ENCODE peak calls at places on chromosomes 6 and 20, in four cellular contexts. One of them, this sample, is unnamed.

GRCh38 chr6:107215334-107215733 is 100.0 kb upstream of the BEND3 start:
- DNase-seq in AG04450: no peak
- DNase-seq in BJ: no peak
- DNase-seq in dorsolateral prefrontal cortex: no peak
- DNase-seq in this sample: no peak

GRCh38 chr20:12969071-12969669 is 39.6 kb upstream of the SPTLC3 start:
- DNase-seq in AG04450: no peak
- DNase-seq in BJ: no peak
- DNase-seq in dorsolateral prefrontal cortex: no peak
- DNase-seq in this sample: no peak

GRCh38 chr6:35038076-35038475 is 103.1 kb downstream of the TCP11 start:
- DNase-seq in AG04450: no peak
- DNase-seq in BJ: no peak
- DNase-seq in dorsolateral prefrontal cortex: no peak
- DNase-seq in this sample: no peak

GRCh38 chr20:15673206-15673605 is 900.0 kb downstream of the KIF16B start:
- DNase-seq in AG04450: peak
- DNase-seq in BJ: peak
- DNase-seq in dorsolateral prefrontal cortex: no peak
- DNase-seq in this sample: no peak

GRCh38 chr6:128491643-128492206 is 28.7 kb downstream of the PTPRK start:
- DNase-seq in AG04450: no peak
- DNase-seq in BJ: no peak
- DNase-seq in dorsolateral prefrontal cortex: no peak
- DNase-seq in this sample: no peak

GRCh38 chr6:3406362-3406809 is 50.5 kb downstream of the SLC22A23 start:
- DNase-seq in AG04450: no peak
- DNase-seq in BJ: no peak
- DNase-seq in dorsolateral prefrontal cortex: no peak
- DNase-seq in this sample: no peak

GRCh38 chr6:32153252-32153834 is 598 bp upstream of the PPT2 start:
- DNase-seq in AG04450: no peak
- DNase-seq in BJ: no peak
- DNase-seq in dorsolateral prefrontal cortex: no peak
- DNase-seq in this sample: peak

GRCh38 chr20:36543187-36544133 is 2.1 kb downstream of the MYL9 start:
- DNase-seq in AG04450: no peak
- DNase-seq in BJ: peak
- DNase-seq in dorsolateral prefrontal cortex: no peak
- DNase-seq in this sample: peak

GRCh38 chr6:113634352-113635163 is 222.6 kb upstream of the MARCKS start:
- DNase-seq in AG04450: no peak
- DNase-seq in BJ: no peak
- DNase-seq in dorsolateral prefrontal cortex: no peak
- DNase-seq in this sample: no peak

GRCh38 chr6:73823046-73823735 is 127.2 kb downstream of the CD109 start:
- DNase-seq in AG04450: no peak
- DNase-seq in BJ: no peak
- DNase-seq in dorsolateral prefrontal cortex: no peak
- DNase-seq in this sample: no peak

GRCh38 chr6:157944983-157945931 is 36.4 kb upstream of the SYNJ2 start:
- DNase-seq in AG04450: no peak
- DNase-seq in BJ: no peak
- DNase-seq in dorsolateral prefrontal cortex: no peak
- DNase-seq in this sample: no peak

GRCh38 chr6:166449036-166449435 is 66.3 kb upstream of the MPC1 start:
- DNase-seq in AG04450: no peak
- DNase-seq in BJ: no peak
- DNase-seq in dorsolateral prefrontal cortex: no peak
- DNase-seq in this sample: no peak

GRCh38 chr20:53712212-53712977 is 118.8 kb upstream of the ZNF217 start:
- DNase-seq in AG04450: no peak
- DNase-seq in BJ: no peak
- DNase-seq in dorsolateral prefrontal cortex: no peak
- DNase-seq in this sample: no peak

GRCh38 chr6:25384967-25385366 is 105.8 kb downstream of the CARMIL1 start:
- DNase-seq in AG04450: no peak
- DNase-seq in BJ: no peak
- DNase-seq in dorsolateral prefrontal cortex: no peak
- DNase-seq in this sample: no peak

GRCh38 chr6:129923520-129923919 is 62.4 kb upstream of the TMEM244 start:
- DNase-seq in AG04450: no peak
- DNase-seq in BJ: peak
- DNase-seq in dorsolateral prefrontal cortex: no peak
- DNase-seq in this sample: no peak

GRCh38 chr6:119096683-119097310 is 18.3 kb upstream of the FAM184A start:
- DNase-seq in AG04450: no peak
- DNase-seq in BJ: no peak
- DNase-seq in dorsolateral prefrontal cortex: no peak
- DNase-seq in this sample: peak

GRCh38 chr6:30541515-30542403 is 14.5 kb downstream of the GNL1 start:
- DNase-seq in AG04450: peak
- DNase-seq in BJ: peak
- DNase-seq in dorsolateral prefrontal cortex: peak
- DNase-seq in this sample: peak

GRCh38 chr6:8810325-8810724 is 375.0 kb upstream of the SLC35B3 start:
- DNase-seq in AG04450: no peak
- DNase-seq in BJ: no peak
- DNase-seq in dorsolateral prefrontal cortex: no peak
- DNase-seq in this sample: no peak

GRCh38 chr6:13614126-13614925 is 809 bp upstream of the NOL7 start:
- DNase-seq in AG04450: no peak
- DNase-seq in BJ: no peak
- DNase-seq in dorsolateral prefrontal cortex: peak
- DNase-seq in this sample: no peak

GRCh38 chr20:61878478-61879302 is 187.0 kb downstream of the TAF4 start:
- DNase-seq in AG04450: no peak
- DNase-seq in BJ: no peak
- DNase-seq in dorsolateral prefrontal cortex: no peak
- DNase-seq in this sample: no peak

GRCh38 chr6:106546322-106547052 is 82.8 kb downstream of the RTN4IP1 start:
- DNase-seq in AG04450: peak
- DNase-seq in BJ: no peak
- DNase-seq in dorsolateral prefrontal cortex: no peak
- DNase-seq in this sample: no peak

GRCh38 chr6:93047033-93047432 is 372.3 kb downstream of the EPHA7 start:
- DNase-seq in AG04450: no peak
- DNase-seq in BJ: no peak
- DNase-seq in dorsolateral prefrontal cortex: no peak
- DNase-seq in this sample: no peak

GRCh38 chr20:24149881-24150307 is 161.3 kb upstream of the GGTLC1 start:
- DNase-seq in AG04450: no peak
- DNase-seq in BJ: no peak
- DNase-seq in dorsolateral prefrontal cortex: no peak
- DNase-seq in this sample: no peak

GRCh38 chr6:158666637-158667359 is 16.9 kb downstream of the SYTL3 start:
- DNase-seq in AG04450: no peak
- DNase-seq in BJ: no peak
- DNase-seq in dorsolateral prefrontal cortex: no peak
- DNase-seq in this sample: no peak

GRCh38 chr6:43927525-43928210 is 157.7 kb downstream of the VEGFA start:
- DNase-seq in AG04450: no peak
- DNase-seq in BJ: no peak
- DNase-seq in dorsolateral prefrontal cortex: no peak
- DNase-seq in this sample: no peak

GRCh38 chr20:50731930-50732690 is 730 bp downstream of the PARD6B start:
- DNase-seq in AG04450: no peak
- DNase-seq in BJ: no peak
- DNase-seq in dorsolateral prefrontal cortex: no peak
- DNase-seq in this sample: no peak

GRCh38 chr6:32073066-32073465 is 34.9 kb downstream of the CYP21A2 start:
- DNase-seq in AG04450: no peak
- DNase-seq in BJ: no peak
- DNase-seq in dorsolateral prefrontal cortex: no peak
- DNase-seq in this sample: no peak

GRCh38 chr6:15620616-15621015 is 42.2 kb downstream of the DTNBP1 start:
- DNase-seq in AG04450: no peak
- DNase-seq in BJ: no peak
- DNase-seq in dorsolateral prefrontal cortex: no peak
- DNase-seq in this sample: no peak

GRCh38 chr20:50911030-50911429 is 20.2 kb downstream of the ADNP start:
- DNase-seq in AG04450: peak
- DNase-seq in BJ: peak
- DNase-seq in dorsolateral prefrontal cortex: no peak
- DNase-seq in this sample: no peak

DNA sequence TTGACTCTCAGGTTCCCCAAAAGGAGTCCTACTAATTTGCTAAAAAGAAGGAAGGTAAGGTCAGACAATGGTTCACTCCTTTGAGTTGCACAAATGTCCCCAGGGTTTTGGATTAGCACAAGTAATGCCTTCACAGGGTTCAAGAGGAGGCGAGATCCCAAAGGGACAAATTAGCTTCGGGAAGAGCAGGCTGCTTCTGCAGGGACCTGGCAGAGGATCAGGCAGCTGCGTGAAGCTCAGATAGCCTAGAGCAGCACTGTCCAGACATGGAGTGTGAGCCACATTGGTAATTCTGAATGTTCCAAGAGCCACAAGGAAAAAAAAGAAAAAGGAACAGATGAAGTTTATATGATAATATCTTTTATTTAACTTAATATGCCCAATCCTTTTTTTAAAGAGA is 115.4 kb downstream of the CFAP61 start:
- DNase-seq in AG04450: no peak
- DNase-seq in BJ: no peak
- DNase-seq in dorsolateral prefrontal cortex: no peak
- DNase-seq in this sample: no peak
- H3K4me3 ChIP-seq in AG04450: no peak
- H3K4me3 ChIP-seq in BJ: no peak
- H3K4me3 ChIP-seq in dorsolateral prefrontal cortex: no peak
- H3K4me3 ChIP-seq in this sample: no peak

GRCh38 chr6:41531591-41532582 is 14.3 kb upstream of the FOXP4 start:
- DNase-seq in AG04450: peak
- DNase-seq in BJ: peak
- DNase-seq in dorsolateral prefrontal cortex: no peak
- DNase-seq in this sample: no peak
- TF ChIP-seq CTCF in AG04450: no peak
- TF ChIP-seq CTCF in BJ: no peak
- TF ChIP-seq CTCF in dorsolateral prefrontal cortex: no peak
- TF ChIP-seq CTCF in this sample: no peak

GRCh38 chr20:63538204-63539091 is 1.3 kb upstream of the PTK6 start:
- DNase-seq in AG04450: no peak
- DNase-seq in BJ: no peak
- DNase-seq in dorsolateral prefrontal cortex: no peak
- DNase-seq in this sample: no peak
- H3K4me3 ChIP-seq in AG04450: peak
- H3K4me3 ChIP-seq in BJ: peak
- H3K4me3 ChIP-seq in dorsolateral prefrontal cortex: peak
- H3K4me3 ChIP-seq in this sample: no peak

GRCh38 chr6:12158686-12159415 is 131.3 kb upstream of the EDN1 start:
- DNase-seq in AG04450: no peak
- DNase-seq in BJ: no peak
- DNase-seq in dorsolateral prefrontal cortex: no peak
- DNase-seq in this sample: no peak
- TF ChIP-seq CTCF in AG04450: no peak
- TF ChIP-seq CTCF in BJ: no peak
- TF ChIP-seq CTCF in dorsolateral prefrontal cortex: no peak
- TF ChIP-seq CTCF in this sample: no peak

DNA sequence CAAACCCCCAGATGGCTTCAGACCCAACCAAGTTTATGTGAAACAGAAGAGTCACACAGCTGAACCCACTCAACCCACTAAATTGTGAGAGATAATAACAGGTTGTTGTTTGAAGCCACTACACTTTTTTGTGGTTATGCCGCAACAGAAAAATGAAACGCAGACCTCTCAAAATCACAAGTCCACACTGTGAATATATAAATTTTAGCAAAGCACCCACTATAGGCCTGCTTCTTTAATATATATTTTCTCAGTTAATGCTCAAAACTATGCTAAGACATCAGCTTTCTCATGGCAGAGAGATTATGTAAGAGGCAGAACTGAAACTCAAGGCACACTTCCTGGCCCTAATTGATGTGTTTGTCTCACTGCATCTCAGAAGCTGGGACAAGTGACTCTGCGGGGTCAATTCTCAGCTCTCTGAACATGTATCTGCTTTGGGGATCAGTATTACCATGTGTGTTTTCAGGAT is 27.7 kb downstream of the MAP3K5 start:
- DNase-seq in AG04450: no peak
- DNase-seq in BJ: no peak
- DNase-seq in dorsolateral prefrontal cortex: no peak
- DNase-seq in this sample: no peak
- H3K4me3 ChIP-seq in AG04450: no peak
- H3K4me3 ChIP-seq in BJ: no peak
- H3K4me3 ChIP-seq in dorsolateral prefrontal cortex: no peak
- H3K4me3 ChIP-seq in this sample: no peak

GRCh38 chr20:25486377-25486776 is 78.9 kb downstream of the GINS1 start:
- DNase-seq in AG04450: peak
- DNase-seq in BJ: no peak
- DNase-seq in dorsolateral prefrontal cortex: no peak
- DNase-seq in this sample: peak
- TF ChIP-seq CTCF in AG04450: no peak
- TF ChIP-seq CTCF in BJ: no peak
- TF ChIP-seq CTCF in dorsolateral prefrontal cortex: no peak
- TF ChIP-seq CTCF in this sample: no peak

DNA sequence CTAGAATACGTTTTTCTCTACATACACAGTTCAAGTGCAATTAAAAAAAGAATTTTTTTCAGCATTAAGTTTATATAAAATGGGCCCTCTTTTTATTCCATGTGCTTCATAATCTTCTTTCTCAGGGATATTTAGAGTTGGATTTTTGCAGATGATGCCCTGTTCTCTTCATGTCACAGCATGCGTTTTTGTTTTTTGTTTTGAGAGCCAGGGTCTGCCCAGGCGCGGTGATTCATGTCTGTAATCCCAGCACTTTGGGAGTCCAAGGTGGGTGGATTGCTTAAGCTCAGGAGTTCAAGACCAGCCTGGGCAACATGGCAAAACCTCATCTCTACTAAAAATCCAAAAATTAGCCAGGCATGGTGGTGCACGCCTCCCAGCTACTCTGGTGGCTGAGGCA is 82.9 kb upstream of the PRND start:
- DNase-seq in AG04450: no peak
- DNase-seq in BJ: no peak
- DNase-seq in dorsolateral prefrontal cortex: no peak
- DNase-seq in this sample: no peak
- H3K4me3 ChIP-seq in AG04450: no peak
- H3K4me3 ChIP-seq in BJ: no peak
- H3K4me3 ChIP-seq in dorsolateral prefrontal cortex: no peak
- H3K4me3 ChIP-seq in this sample: no peak